ENCODE peak calls at places on chromosomes 12 and 14, in nine cellular contexts. I, Y, D, S, F, A, O, E and P are unnamed samples.

GRCh38 chr12:1881936-1882335 is 36.5 kb downstream of the CACNA2D4 start:
- DNase-seq in I (no peak), Y (no peak), D (no peak), S (no peak), F (no peak), A (no peak), O (peak; percentile 45), E (no peak), P (no peak)

GRCh38 chr14:61106627-61107147 is 125.6 kb downstream of the SLC38A6 start:
- DNase-seq in I (no peak), Y (no peak), D (no peak), S (no peak), F (peak; percentile 52), A (no peak), O (no peak), E (no peak), P (no peak)

GRCh38 chr12:70985850-70986249 is 65.3 kb upstream of the PTPRR start:
- DNase-seq in I (no peak), Y (no peak), D (no peak), S (no peak), F (no peak), A (peak; percentile 71), O (no peak), E (peak; percentile 84), P (no peak)

GRCh38 chr12:19411234-19412221 is 27.8 kb upstream of the AEBP2 start:
- DNase-seq in I (no peak), Y (no peak), D (peak; percentile 24), S (no peak), F (no peak), A (no peak), O (no peak), E (no peak), P (no peak)

GRCh38 chr12:117113231-117113630 is 14.0 kb upstream of the TESC start:
- DNase-seq in I (no peak), Y (no peak), D (no peak), S (no peak), F (no peak), A (no peak), O (no peak), E (no peak), P (no peak)

GRCh38 chr12:104226672-104227071 is 11.1 kb downstream of the TXNRD1 start:
- DNase-seq in I (no peak), Y (no peak), D (no peak), S (no peak), F (no peak), A (no peak), O (no peak), E (peak; percentile 32), P (no peak)

GRCh38 chr12:104494137-104494815 is 37.5 kb downstream of the CHST11 start:
- DNase-seq in I (no peak), Y (peak; percentile 47), D (no peak), S (no peak), F (no peak), A (no peak), O (no peak), E (peak; percentile 67), P (peak; percentile 89)

GRCh38 chr12:76303365-76303764 is 44.9 kb downstream of the BBS10 start:
- DNase-seq in I (no peak), Y (no peak), D (no peak), S (no peak), F (no peak), A (no peak), O (no peak), E (peak; percentile 24), P (no peak)

GRCh38 chr14:93195316-93195999 is 10.3 kb downstream of the LYSET start:
- DNase-seq in I (no peak), Y (no peak), D (no peak), S (no peak), F (no peak), A (no peak), O (no peak), E (peak; percentile 6), P (no peak)

GRCh38 chr12:42802688-42803279 is 213.2 kb upstream of the PRICKLE1 start:
- DNase-seq in I (no peak), Y (no peak), D (no peak), S (no peak), F (no peak), A (no peak), O (no peak), E (no peak), P (no peak)

GRCh38 chr12:125564753-125565152 is 499.5 kb downstream of the AACS start:
- DNase-seq in I (no peak), Y (no peak), D (no peak), S (no peak), F (no peak), A (no peak), O (no peak), E (no peak), P (no peak)

GRCh38 chr14:102086346-102086971 is 385 bp downstream of the HSP90AA1 start:
- DNase-seq in I (peak; percentile 65), Y (peak; percentile 70), D (no peak), S (peak; percentile 42), F (peak; percentile 70), A (peak; percentile 42), O (no peak), E (peak; percentile 73), P (peak; percentile 69)

GRCh38 chr12:109770104-109770860 is 56.7 kb downstream of the FAM222A start:
- DNase-seq in I (no peak), Y (no peak), D (no peak), S (no peak), F (no peak), A (no peak), O (peak; percentile 31), E (peak; percentile 16), P (no peak)

GRCh38 chr14:33774866-33775519 is 175.9 kb downstream of the EGLN3 start:
- DNase-seq in I (no peak), Y (no peak), D (no peak), S (no peak), F (no peak), A (no peak), O (no peak), E (no peak), P (no peak)

DNA sequence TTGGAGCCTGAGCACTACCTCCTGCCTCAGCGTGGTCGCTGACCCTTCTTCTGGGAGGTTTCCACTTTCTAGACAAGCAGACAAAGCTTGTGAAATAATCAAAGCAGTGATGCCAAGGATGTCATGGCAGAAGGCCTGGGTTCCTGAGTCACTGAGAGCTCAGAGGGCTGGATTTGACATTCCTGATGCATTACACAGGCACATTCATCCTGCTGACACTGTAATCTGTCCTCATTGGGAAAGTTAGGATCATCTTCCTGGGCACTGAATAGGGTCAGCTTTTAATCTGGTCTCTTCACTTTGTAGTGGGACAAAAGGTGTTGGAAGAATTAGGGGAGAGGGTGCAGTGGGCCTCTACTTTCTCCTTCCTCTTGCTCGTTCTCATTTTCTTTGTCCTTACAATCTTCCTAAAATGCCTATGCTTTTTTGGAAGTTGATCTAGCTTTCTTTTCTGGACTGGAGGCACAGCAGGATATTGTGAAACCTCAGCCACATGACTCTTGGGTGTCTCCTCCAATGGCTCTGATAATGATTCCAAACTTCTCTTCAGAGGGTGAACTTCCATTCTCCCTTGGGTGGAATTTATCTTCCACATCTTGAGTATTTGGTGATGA is 29.6 kb downstream of the EEA1 start:
- DNase-seq in I (peak; percentile 58), Y (peak; percentile 68), D (peak; percentile 34), S (peak; percentile 9), F (no peak), A (peak; percentile 98), O (peak; percentile 92), E (peak; percentile 98), P (no peak)
- TF ChIP-seq CTCF in I (no peak), Y (no peak), D (no peak), S (no peak), F (no peak), A (no peak), O (no peak), E (no peak), P (no peak)

DNA sequence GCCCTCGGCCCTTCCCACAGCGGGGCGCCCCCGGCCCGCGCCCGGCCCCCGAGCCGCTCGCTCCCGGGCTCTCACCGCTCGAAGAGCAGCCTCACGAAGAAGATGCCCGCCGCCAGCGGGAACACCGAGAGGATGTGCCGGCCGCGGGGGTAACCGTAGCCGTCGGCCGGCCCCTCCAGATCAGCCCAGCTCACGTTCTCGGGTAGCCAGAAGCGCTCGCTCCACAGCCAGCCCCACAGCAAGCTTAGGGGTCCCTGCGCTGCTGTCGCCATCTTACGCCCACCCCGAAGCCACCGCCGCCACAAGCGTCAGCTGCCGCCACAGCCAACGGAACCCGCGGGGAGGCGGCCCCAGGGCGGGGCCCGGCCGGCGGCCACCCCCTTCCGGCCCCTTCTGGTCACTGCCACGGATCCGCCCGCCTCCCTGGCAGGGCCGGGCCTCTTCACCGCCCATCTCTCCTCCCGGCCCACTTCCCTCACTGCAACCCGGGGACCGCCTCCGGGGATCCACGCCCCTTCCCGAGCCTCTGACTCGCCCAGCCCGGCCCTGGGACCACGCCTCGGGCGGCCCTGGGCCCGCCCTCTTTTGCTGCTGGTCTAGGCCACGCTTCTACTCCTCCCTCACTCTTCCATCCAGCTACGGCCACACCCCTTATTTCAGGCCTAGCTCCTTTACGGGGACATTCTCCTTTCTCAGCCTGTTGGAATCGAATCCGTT is at the start of gene CERS5:
- DNase-seq in I (peak; percentile 99), Y (peak; percentile 99), D (peak; percentile 99), S (peak; percentile 100), F (peak; percentile 96), A (peak; percentile 99), O (peak; percentile 99), E (peak; percentile 99), P (peak; percentile 99)
- TF ChIP-seq CTCF in I (no peak), Y (peak; percentile 17), D (peak; percentile 20), S (no peak), F (no peak), A (no peak), O (no peak), E (no peak), P (no peak)

DNA sequence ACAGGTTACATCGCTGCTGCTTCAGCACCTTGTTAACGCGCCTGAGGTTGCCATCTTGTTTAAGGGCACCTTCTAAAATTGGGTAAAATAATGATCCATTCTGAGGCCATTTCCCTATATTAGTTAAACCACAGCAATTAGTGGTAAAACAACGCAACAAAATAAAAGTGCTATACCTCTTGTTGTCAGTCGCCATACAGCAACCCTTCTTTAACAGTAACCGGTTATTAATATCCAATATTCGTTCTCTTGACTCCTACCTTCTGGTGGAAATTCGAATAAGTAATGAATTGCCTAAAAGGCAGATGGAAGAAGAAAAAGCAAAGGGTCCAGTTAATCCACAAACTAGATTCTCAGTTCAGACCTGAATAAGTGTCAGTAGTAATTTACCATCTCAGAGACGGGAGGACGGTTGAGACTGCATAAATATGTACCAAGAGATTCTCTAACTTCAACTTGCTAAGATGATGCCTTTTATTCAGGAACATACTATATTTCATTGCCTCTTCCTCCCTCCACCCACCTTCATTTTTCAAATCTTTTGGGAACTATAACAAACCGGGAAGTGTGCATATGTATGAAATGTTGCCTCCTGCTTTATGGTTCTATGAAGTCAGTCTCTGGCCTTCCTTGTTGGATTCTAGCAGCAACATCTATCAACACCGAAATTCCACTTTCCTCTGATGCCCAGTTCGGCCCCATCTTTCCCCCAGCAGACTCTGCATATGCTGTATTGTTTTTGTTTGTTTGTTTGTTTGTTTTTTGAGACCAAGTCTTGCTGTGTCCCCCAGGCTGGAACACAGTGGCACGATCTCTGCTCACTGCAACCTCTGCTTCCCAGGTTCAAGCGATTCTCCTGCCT is 834 bp upstream of the PSMB5 start:
- DNase-seq in I (no peak), Y (no peak), D (no peak), S (no peak), F (no peak), A (no peak), O (no peak), E (no peak), P (no peak)
- TF ChIP-seq CTCF in I (no peak), Y (no peak), D (no peak), S (no peak), F (no peak), A (no peak), O (no peak), E (no peak), P (no peak)

GRCh38 chr14:75578786-75579781 is 664 bp downstream of the FLVCR2 start:
- DNase-seq in I (peak; percentile 46), Y (no peak), D (no peak), S (no peak), F (no peak), A (peak; percentile 62), O (peak; percentile 78), E (peak; percentile 29), P (no peak)
- TF ChIP-seq CTCF in I (no peak), Y (no peak), D (peak; percentile 33), S (peak; percentile 13), F (no peak), A (peak; percentile 31), O (peak; percentile 27), E (peak; percentile 24), P (no peak)